ENCODE peak calls at places on chromosomes 7 and 10, in four cellular contexts. One of them, this sample, is unnamed.

GRCh38 chr7:121873795-121874194 is 834 bp downstream of the PTPRZ1 start:
- DNase-seq in HepG2: no peak
- DNase-seq in endothelial cell of umbilical vein: peak; percentile 19
- DNase-seq in K562: no peak
- DNase-seq in this sample: no peak

GRCh38 chr7:101804642-101805401 is 12.6 kb upstream of the CUX1 start:
- DNase-seq in K562: peak; percentile 60
- DNase-seq in HepG2: no peak
- DNase-seq in endothelial cell of umbilical vein: no peak
- DNase-seq in this sample: peak; percentile 84

GRCh38 chr10:36019749-36020148 is 377.7 kb upstream of the FZD8 start:
- DNase-seq in endothelial cell of umbilical vein: no peak
- DNase-seq in K562: no peak
- DNase-seq in HepG2: no peak
- DNase-seq in this sample: no peak

GRCh38 chr10:35388197-35388596 is 51.9 kb downstream of the CCNY start:
- DNase-seq in K562: no peak
- DNase-seq in HepG2: no peak
- DNase-seq in endothelial cell of umbilical vein: no peak
- DNase-seq in this sample: no peak

GRCh38 chr10:96642973-96643372 is 56.2 kb upstream of the TM9SF3 start:
- DNase-seq in HepG2: peak; percentile 54
- DNase-seq in endothelial cell of umbilical vein: no peak
- DNase-seq in K562: peak; percentile 31
- DNase-seq in this sample: peak; percentile 13

GRCh38 chr7:50212666-50213621 is 91.6 kb upstream of the IKZF1 start:
- DNase-seq in K562: no peak
- DNase-seq in endothelial cell of umbilical vein: no peak
- DNase-seq in HepG2: no peak
- DNase-seq in this sample: no peak

GRCh38 chr10:131770946-131771633 is 129.7 kb upstream of the PPP2R2D start:
- DNase-seq in HepG2: no peak
- DNase-seq in endothelial cell of umbilical vein: no peak
- DNase-seq in K562: no peak
- DNase-seq in this sample: no peak

GRCh38 chr10:3528271-3528670 is 256.7 kb downstream of the KLF6 start:
- DNase-seq in HepG2: no peak
- DNase-seq in endothelial cell of umbilical vein: no peak
- DNase-seq in K562: no peak
- DNase-seq in this sample: no peak

GRCh38 chr7:82559203-82559805 is 115.7 kb upstream of the CACNA2D1 start:
- DNase-seq in HepG2: no peak
- DNase-seq in endothelial cell of umbilical vein: peak; percentile 23
- DNase-seq in K562: no peak
- DNase-seq in this sample: no peak

GRCh38 chr7:139738101-139738489 is 39.7 kb downstream of the HIPK2 start:
- DNase-seq in endothelial cell of umbilical vein: peak; percentile 49
- DNase-seq in HepG2: peak; percentile 86
- DNase-seq in K562: no peak
- DNase-seq in this sample: no peak

GRCh38 chr7:77353911-77354310 is 62.2 kb downstream of the GSAP start:
- DNase-seq in endothelial cell of umbilical vein: no peak
- DNase-seq in K562: no peak
- DNase-seq in HepG2: no peak
- DNase-seq in this sample: no peak

GRCh38 chr7:100786323-100786722 is 41.0 kb downstream of the EPHB4 start:
- DNase-seq in K562: no peak
- DNase-seq in endothelial cell of umbilical vein: no peak
- DNase-seq in HepG2: no peak
- DNase-seq in this sample: no peak

GRCh38 chr10:90960355-90960814 is 39.5 kb upstream of the ANKRD1 start:
- DNase-seq in HepG2: no peak
- DNase-seq in endothelial cell of umbilical vein: peak; percentile 39
- DNase-seq in K562: no peak
- DNase-seq in this sample: no peak

GRCh38 chr7:90771281-90771680 is 175.2 kb downstream of the CDK14 start:
- DNase-seq in K562: no peak
- DNase-seq in endothelial cell of umbilical vein: no peak
- DNase-seq in HepG2: no peak
- DNase-seq in this sample: no peak

GRCh38 chr7:140015471-140015970 is 47.2 kb downstream of the PARP12 start:
- DNase-seq in HepG2: no peak
- DNase-seq in endothelial cell of umbilical vein: no peak
- DNase-seq in K562: no peak
- DNase-seq in this sample: no peak

GRCh38 chr10:78327778-78328591 is 294.3 kb downstream of the RPS24 start:
- DNase-seq in HepG2: no peak
- DNase-seq in endothelial cell of umbilical vein: no peak
- DNase-seq in K562: no peak
- DNase-seq in this sample: peak; percentile 29
- TF ChIP-seq JUN in HepG2: no peak
- TF ChIP-seq JUN in endothelial cell of umbilical vein: no peak
- TF ChIP-seq JUN in K562: no peak
- TF ChIP-seq JUN in this sample: no peak

GRCh38 chr10:78170026-78170475 is 136.4 kb downstream of the RPS24 start:
- DNase-seq in HepG2: no peak
- DNase-seq in K562: no peak
- DNase-seq in endothelial cell of umbilical vein: peak; percentile 33
- DNase-seq in this sample: no peak
- H2AFZ ChIP-seq in HepG2: no peak overlapping the region
- H2AFZ ChIP-seq in K562: no peak overlapping the region
- H2AFZ ChIP-seq in endothelial cell of umbilical vein: no peak overlapping the region
- H2AFZ ChIP-seq in this sample: no peak overlapping the region

GRCh38 chr7:130944997-130945396 is 211.0 kb upstream of the KLF14 start:
- DNase-seq in endothelial cell of umbilical vein: no peak
- DNase-seq in HepG2: no peak
- DNase-seq in K562: no peak
- DNase-seq in this sample: no peak
- H3K4me1 ChIP-seq in endothelial cell of umbilical vein: peaks cover 13% of the 10 kb centered on the region
- H3K4me1 ChIP-seq in HepG2: peaks cover 75% of the 10 kb centered on the region
- H3K4me1 ChIP-seq in K562: no peaks in the 10 kb centered on the region
- H3K4me1 ChIP-seq in this sample: peaks cover 5% of the 10 kb centered on the region

DNA sequence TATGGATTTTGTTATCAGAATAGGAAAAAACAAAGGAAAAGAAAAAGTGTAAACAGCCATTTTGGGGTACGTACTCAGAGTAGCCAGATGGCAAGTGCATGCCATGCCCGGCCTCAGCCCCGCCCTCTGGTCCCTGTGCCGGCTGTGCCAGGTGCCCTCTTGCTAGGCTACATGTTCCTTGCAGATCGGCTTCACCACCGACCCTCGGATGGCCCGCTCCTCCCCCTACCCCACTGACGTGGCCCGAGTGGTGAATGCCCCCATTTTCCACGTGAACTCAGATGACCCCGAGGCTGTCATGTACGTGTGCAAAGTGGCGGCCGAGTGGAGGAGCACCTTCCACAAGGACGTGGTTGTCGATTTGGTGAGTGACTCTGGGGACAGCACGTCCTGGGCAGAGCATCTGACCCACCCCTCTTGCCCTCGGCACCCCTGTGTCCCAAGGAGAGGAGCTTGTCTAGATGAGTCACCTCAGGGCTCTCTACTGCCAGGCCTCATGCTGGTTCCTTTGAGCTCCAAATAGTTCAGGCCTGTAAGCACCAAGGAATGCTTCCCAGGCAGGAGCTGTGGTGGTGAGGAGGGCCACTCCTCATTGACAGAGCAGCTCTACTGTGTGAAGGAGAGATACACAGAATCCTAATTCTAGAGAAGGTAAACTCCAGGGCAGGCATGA is 54.9 kb upstream of the ZMIZ2 start:
- DNase-seq in K562: no peak
- DNase-seq in endothelial cell of umbilical vein: no peak
- DNase-seq in HepG2: no peak
- DNase-seq in this sample: no peak
- TF ChIP-seq JUN in K562: no peak
- TF ChIP-seq JUN in endothelial cell of umbilical vein: no peak
- TF ChIP-seq JUN in HepG2: no peak
- TF ChIP-seq JUN in this sample: no peak

DNA sequence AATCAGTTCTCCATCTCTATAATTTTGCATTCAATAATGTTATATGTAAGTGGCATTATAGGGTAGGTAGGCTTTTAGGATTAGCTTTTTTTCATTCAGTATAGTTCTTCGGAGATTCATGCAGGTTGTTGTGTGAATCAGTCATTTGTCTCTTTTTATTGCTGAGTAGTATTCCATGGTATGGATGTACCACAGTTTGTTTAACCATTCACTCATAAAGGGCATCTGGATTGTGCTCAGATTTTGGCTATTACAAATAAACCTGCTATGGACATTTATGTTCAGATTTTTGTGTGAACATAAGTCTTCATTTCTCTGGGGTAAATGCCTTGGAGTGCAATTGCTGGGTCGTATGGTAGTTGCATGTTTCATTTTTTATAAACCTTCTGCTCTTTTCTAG is 4.4 kb upstream of the OGDHL start:
- DNase-seq in K562: no peak
- DNase-seq in HepG2: no peak
- DNase-seq in endothelial cell of umbilical vein: no peak
- DNase-seq in this sample: no peak
- H2AFZ ChIP-seq in K562: no peak overlapping the region
- H2AFZ ChIP-seq in HepG2: no peak overlapping the region
- H2AFZ ChIP-seq in endothelial cell of umbilical vein: no peak overlapping the region
- H2AFZ ChIP-seq in this sample: no peak overlapping the region

DNA sequence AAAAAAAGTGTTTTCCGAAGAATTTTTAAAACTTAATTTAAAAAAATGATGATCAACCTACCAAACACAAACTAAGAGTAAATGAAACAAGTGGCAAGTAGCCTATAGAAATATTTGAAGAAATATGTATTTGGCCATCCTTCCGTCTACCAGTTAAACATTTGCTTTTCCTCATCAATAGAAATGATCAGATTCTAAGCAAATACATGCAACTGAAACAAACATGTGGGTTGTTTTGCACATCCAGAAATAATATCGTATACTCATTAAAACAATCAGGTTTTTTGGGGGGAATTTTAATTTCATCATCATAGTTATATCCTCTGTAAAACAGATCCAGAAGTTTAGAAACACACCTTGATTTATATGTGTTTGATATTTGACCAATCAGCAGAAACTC is 1011.7 kb downstream of the GATA3 start:
- DNase-seq in endothelial cell of umbilical vein: no peak
- DNase-seq in K562: no peak
- DNase-seq in HepG2: no peak
- DNase-seq in this sample: no peak
- H3K4me1 ChIP-seq in endothelial cell of umbilical vein: no peaks in the 10 kb centered on the region
- H3K4me1 ChIP-seq in K562: no peaks in the 10 kb centered on the region
- H3K4me1 ChIP-seq in HepG2: no peaks in the 10 kb centered on the region
- H3K4me1 ChIP-seq in this sample: no peaks in the 10 kb centered on the region

GRCh38 chr10:7085913-7086589 is 324.8 kb downstream of the SFMBT2 start:
- DNase-seq in K562: peak; percentile 29
- DNase-seq in HepG2: no peak
- DNase-seq in endothelial cell of umbilical vein: no peak
- DNase-seq in this sample: no peak
- TF ChIP-seq JUN in K562: no peak
- TF ChIP-seq JUN in HepG2: no peak
- TF ChIP-seq JUN in endothelial cell of umbilical vein: no peak
- TF ChIP-seq JUN in this sample: no peak

This sample was measured in H1.